ENCODE peak calls at places on chromosomes 5 and 9, in ten cellular contexts. One of them, this sample, is unnamed.
A peak's percentile ranks its signal among the peaks of the same experiment; 100 is the strongest.

GRCh38 chr9:79924836-79925235 is 353.1 kb downstream of the TLE4 start:
- DNase-seq in T-helper 17 cell: no peak
- DNase-seq in HFFc6: no peak
- DNase-seq in NCI-H524 treated with DMSO at 0.1 percent for 48 hours: no peak
- DNase-seq in IMR-90: no peak
- DNase-seq in HEK293T: no peak
- DNase-seq in Kasumi-1: no peak
- DNase-seq in HepG2: no peak
- DNase-seq in WTC11: no peak
- DNase-seq in stimulated activated effector memory CD8-positive, alpha-beta T cell treated with anti-CD3 and anti-CD28 coated beads, Interleukin-12 subunit alpha, Interleukin-12 subunit beta, amount 100 ng/mL, for 72 hours: no peak
- DNase-seq in this sample: no peak

GRCh38 chr9:68905129-68905528 is 108.8 kb downstream of the PRKACG start:
- DNase-seq in WTC11: no peak
- DNase-seq in stimulated activated effector memory CD8-positive, alpha-beta T cell treated with anti-CD3 and anti-CD28 coated beads, Interleukin-12 subunit alpha, Interleukin-12 subunit beta, amount 100 ng/mL, for 72 hours: no peak
- DNase-seq in T-helper 17 cell: no peak
- DNase-seq in HFFc6: no peak
- DNase-seq in Kasumi-1: peak; percentile 27
- DNase-seq in IMR-90: no peak
- DNase-seq in NCI-H524 treated with DMSO at 0.1 percent for 48 hours: no peak
- DNase-seq in HepG2: no peak
- DNase-seq in HEK293T: no peak
- DNase-seq in this sample: no peak

GRCh38 chr5:169521366-169521983 is 62.1 kb upstream of the SPDL1 start:
- DNase-seq in HepG2: no peak
- DNase-seq in WTC11: no peak
- DNase-seq in stimulated activated effector memory CD8-positive, alpha-beta T cell treated with anti-CD3 and anti-CD28 coated beads, Interleukin-12 subunit alpha, Interleukin-12 subunit beta, amount 100 ng/mL, for 72 hours: no peak
- DNase-seq in Kasumi-1: no peak
- DNase-seq in T-helper 17 cell: no peak
- DNase-seq in NCI-H524 treated with DMSO at 0.1 percent for 48 hours: no peak
- DNase-seq in HFFc6: no peak
- DNase-seq in IMR-90: no peak
- DNase-seq in HEK293T: no peak
- DNase-seq in this sample: peak; percentile 60

GRCh38 chr9:33722359-33722675 is 73.0 kb upstream of the PRSS3 start:
- DNase-seq in Kasumi-1: no peak
- DNase-seq in stimulated activated effector memory CD8-positive, alpha-beta T cell treated with anti-CD3 and anti-CD28 coated beads, Interleukin-12 subunit alpha, Interleukin-12 subunit beta, amount 100 ng/mL, for 72 hours: no peak
- DNase-seq in IMR-90: no peak
- DNase-seq in HFFc6: no peak
- DNase-seq in WTC11: no peak
- DNase-seq in T-helper 17 cell: no peak
- DNase-seq in NCI-H524 treated with DMSO at 0.1 percent for 48 hours: no peak
- DNase-seq in HEK293T: no peak
- DNase-seq in HepG2: no peak
- DNase-seq in this sample: no peak

GRCh38 chr9:79480639-79481038 is 91.1 kb upstream of the TLE4 start:
- DNase-seq in NCI-H524 treated with DMSO at 0.1 percent for 48 hours: no peak
- DNase-seq in IMR-90: no peak
- DNase-seq in HEK293T: no peak
- DNase-seq in Kasumi-1: no peak
- DNase-seq in HFFc6: no peak
- DNase-seq in T-helper 17 cell: no peak
- DNase-seq in WTC11: no peak
- DNase-seq in stimulated activated effector memory CD8-positive, alpha-beta T cell treated with anti-CD3 and anti-CD28 coated beads, Interleukin-12 subunit alpha, Interleukin-12 subunit beta, amount 100 ng/mL, for 72 hours: no peak
- DNase-seq in HepG2: no peak
- DNase-seq in this sample: no peak

GRCh38 chr9:136361757-136362449 is 1.6 kb downstream of the DNLZ start:
- DNase-seq in WTC11: no peak
- DNase-seq in T-helper 17 cell: no peak
- DNase-seq in IMR-90: peak; percentile 30
- DNase-seq in stimulated activated effector memory CD8-positive, alpha-beta T cell treated with anti-CD3 and anti-CD28 coated beads, Interleukin-12 subunit alpha, Interleukin-12 subunit beta, amount 100 ng/mL, for 72 hours: no peak
- DNase-seq in HepG2: no peak
- DNase-seq in HEK293T: no peak
- DNase-seq in NCI-H524 treated with DMSO at 0.1 percent for 48 hours: no peak
- DNase-seq in Kasumi-1: no peak
- DNase-seq in HFFc6: no peak
- DNase-seq in this sample: no peak

GRCh38 chr5:72301557-72301956 is 18.5 kb downstream of the MRPS27 start:
- DNase-seq in WTC11: no peak
- DNase-seq in Kasumi-1: no peak
- DNase-seq in HFFc6: no peak
- DNase-seq in HEK293T: no peak
- DNase-seq in IMR-90: no peak
- DNase-seq in stimulated activated effector memory CD8-positive, alpha-beta T cell treated with anti-CD3 and anti-CD28 coated beads, Interleukin-12 subunit alpha, Interleukin-12 subunit beta, amount 100 ng/mL, for 72 hours: no peak
- DNase-seq in NCI-H524 treated with DMSO at 0.1 percent for 48 hours: peak; percentile 57
- DNase-seq in HepG2: no peak
- DNase-seq in T-helper 17 cell: no peak
- DNase-seq in this sample: no peak

GRCh38 chr5:133873454-133873853 is 95.0 kb downstream of the C5orf15 start:
- DNase-seq in stimulated activated effector memory CD8-positive, alpha-beta T cell treated with anti-CD3 and anti-CD28 coated beads, Interleukin-12 subunit alpha, Interleukin-12 subunit beta, amount 100 ng/mL, for 72 hours: no peak
- DNase-seq in IMR-90: no peak
- DNase-seq in HEK293T: no peak
- DNase-seq in NCI-H524 treated with DMSO at 0.1 percent for 48 hours: no peak
- DNase-seq in HepG2: no peak
- DNase-seq in Kasumi-1: no peak
- DNase-seq in WTC11: no peak
- DNase-seq in T-helper 17 cell: no peak
- DNase-seq in HFFc6: no peak
- DNase-seq in this sample: no peak

GRCh38 chr5:98726258-98726657 is 47.2 kb upstream of the RGMB start:
- DNase-seq in T-helper 17 cell: no peak
- DNase-seq in WTC11: no peak
- DNase-seq in Kasumi-1: no peak
- DNase-seq in HFFc6: no peak
- DNase-seq in stimulated activated effector memory CD8-positive, alpha-beta T cell treated with anti-CD3 and anti-CD28 coated beads, Interleukin-12 subunit alpha, Interleukin-12 subunit beta, amount 100 ng/mL, for 72 hours: no peak
- DNase-seq in NCI-H524 treated with DMSO at 0.1 percent for 48 hours: no peak
- DNase-seq in HEK293T: no peak
- DNase-seq in IMR-90: no peak
- DNase-seq in HepG2: no peak
- DNase-seq in this sample: no peak

GRCh38 chr5:167947312-167947711 is 344.1 kb upstream of the WWC1 start:
- DNase-seq in HepG2: no peak
- DNase-seq in NCI-H524 treated with DMSO at 0.1 percent for 48 hours: no peak
- DNase-seq in stimulated activated effector memory CD8-positive, alpha-beta T cell treated with anti-CD3 and anti-CD28 coated beads, Interleukin-12 subunit alpha, Interleukin-12 subunit beta, amount 100 ng/mL, for 72 hours: no peak
- DNase-seq in IMR-90: peak; percentile 25
- DNase-seq in HFFc6: no peak
- DNase-seq in WTC11: no peak
- DNase-seq in HEK293T: no peak
- DNase-seq in Kasumi-1: no peak
- DNase-seq in T-helper 17 cell: no peak
- DNase-seq in this sample: peak; percentile 27